ENCODE peak calls at places on chromosomes 1 and 21, in nine cellular contexts. C is brain microvascular endothelial cell; S is endothelial cell; M is D721Med; L is uterus; R is osteoblast; Z is nephron progenitor cell; G is sigmoid colon; T is activated CD8-positive, alpha-beta T cell treated with anti-CD3 and anti-CD28 coated beads for 36 hours. H is an unnamed sample.

GRCh38 chr1:168603501-168604107 is 27.2 kb downstream of the XCL1 start:
- DNase-seq in M (peak), R (peak), L (peak), T (peak), S (peak), G (peak), Z (peak), C (peak), H (peak)

GRCh38 chr1:181397841-181398240 is 85.5 kb upstream of the CACNA1E start:
- DNase-seq in C (no peak), R (no peak), L (no peak), M (no peak), G (no peak), Z (no peak), S (no peak), T (peak), H (no peak)

GRCh38 chr21:36990508-36991205 is 15.8 kb upstream of the RIPPLY3 start:
- DNase-seq in S (no peak), T (no peak), G (no peak), M (no peak), R (no peak), Z (no peak), C (no peak), L (no peak), H (no peak)

GRCh38 chr1:238029126-238029525 is 138.4 kb upstream of the ZP4 start:
- DNase-seq in Z (no peak), L (no peak), G (no peak), R (no peak), C (no peak), M (no peak), T (no peak), S (no peak), H (no peak)

GRCh38 chr1:7896994-7897393 is 43.6 kb downstream of the TNFRSF9 start:
- DNase-seq in Z (no peak), S (no peak), L (no peak), R (peak), T (no peak), C (no peak), G (no peak), M (no peak), H (no peak)

GRCh38 chr1:247415423-247416361 is at the start of gene NLRP3:
- DNase-seq in T (peak), L (no peak), M (no peak), Z (no peak), S (no peak), R (peak), G (peak), C (peak), H (no peak)

GRCh38 chr1:222950892-222951291 is 136.1 kb downstream of the DISP1 start:
- DNase-seq in C (no peak), T (no peak), Z (no peak), M (no peak), R (no peak), L (no peak), S (no peak), G (no peak), H (no peak)

GRCh38 chr1:31939484-31940329 is 1.5 kb upstream of the PTP4A2 start:
- DNase-seq in G (no peak), Z (peak), L (peak), M (no peak), S (peak), R (peak), T (peak), C (peak), H (no peak)

GRCh38 chr1:46131727-46132528 is 501 bp downstream of the PIK3R3 start:
- DNase-seq in R (no peak), Z (peak), M (no peak), S (no peak), C (peak), L (no peak), T (peak), G (peak), H (no peak)

GRCh38 chr1:30822966-30823581 is 65.5 kb upstream of the LAPTM5 start:
- DNase-seq in M (no peak), C (no peak), G (no peak), T (peak), Z (no peak), L (no peak), S (no peak), R (peak), H (no peak)

GRCh38 chr1:214568328-214568727 is 16.9 kb upstream of the PTPN14 start:
- DNase-seq in C (no peak), G (no peak), R (no peak), Z (no peak), M (no peak), T (no peak), L (no peak), S (no peak), H (no peak)

DNA sequence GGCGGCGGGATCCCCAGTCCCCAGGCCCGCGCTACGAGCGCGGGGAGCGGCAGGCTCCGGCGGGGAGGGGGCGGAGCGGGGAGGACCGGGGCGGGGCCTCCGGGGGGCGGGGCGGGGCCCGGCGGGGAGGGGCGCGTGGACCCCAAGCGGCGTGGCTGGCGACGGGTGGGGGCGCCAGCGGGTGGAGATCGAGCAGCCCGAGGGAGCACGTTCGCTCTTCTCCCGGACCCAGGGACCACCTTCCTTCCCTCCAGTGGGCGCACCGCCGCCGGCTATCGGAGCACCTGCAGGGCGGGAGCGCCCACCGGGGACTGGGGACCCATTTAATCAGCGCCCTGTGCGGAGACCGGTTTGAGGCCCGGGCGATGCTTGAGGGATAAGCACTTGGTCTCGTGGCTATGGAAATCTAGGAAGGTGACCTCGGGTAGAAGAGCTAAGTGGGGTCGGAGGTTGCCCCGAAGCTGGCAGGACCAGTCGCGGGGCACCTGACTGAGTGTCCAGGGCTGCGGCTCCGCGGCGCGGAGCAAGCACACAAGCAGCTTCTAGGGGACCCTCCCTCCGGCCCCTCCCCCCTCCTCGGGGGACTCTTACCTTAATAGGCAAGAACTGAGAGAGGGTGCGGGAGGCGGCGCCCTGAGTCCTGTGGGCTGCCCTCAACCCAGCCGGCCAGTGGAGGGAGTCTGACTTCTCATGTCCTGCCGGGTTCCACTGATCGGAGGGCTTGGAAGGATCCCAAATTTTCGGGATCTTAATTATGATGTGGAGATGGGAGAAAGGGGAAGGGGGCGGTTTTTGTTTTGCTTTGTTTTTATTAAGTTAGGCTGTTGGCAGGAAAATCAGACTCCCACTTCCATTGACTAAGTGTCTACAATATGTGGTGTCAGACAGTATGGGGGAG is at the start of gene TSPAN2:
- DNase-seq in G (peak), R (peak), T (peak), Z (peak), C (peak), L (peak), S (peak), M (peak), H (no peak)
- TF ChIP-seq CTCF in G (no peak), R (peak), T (no peak), Z (no peak), C (peak), L (peak), S (no peak), M (no peak), H (no peak)

DNA sequence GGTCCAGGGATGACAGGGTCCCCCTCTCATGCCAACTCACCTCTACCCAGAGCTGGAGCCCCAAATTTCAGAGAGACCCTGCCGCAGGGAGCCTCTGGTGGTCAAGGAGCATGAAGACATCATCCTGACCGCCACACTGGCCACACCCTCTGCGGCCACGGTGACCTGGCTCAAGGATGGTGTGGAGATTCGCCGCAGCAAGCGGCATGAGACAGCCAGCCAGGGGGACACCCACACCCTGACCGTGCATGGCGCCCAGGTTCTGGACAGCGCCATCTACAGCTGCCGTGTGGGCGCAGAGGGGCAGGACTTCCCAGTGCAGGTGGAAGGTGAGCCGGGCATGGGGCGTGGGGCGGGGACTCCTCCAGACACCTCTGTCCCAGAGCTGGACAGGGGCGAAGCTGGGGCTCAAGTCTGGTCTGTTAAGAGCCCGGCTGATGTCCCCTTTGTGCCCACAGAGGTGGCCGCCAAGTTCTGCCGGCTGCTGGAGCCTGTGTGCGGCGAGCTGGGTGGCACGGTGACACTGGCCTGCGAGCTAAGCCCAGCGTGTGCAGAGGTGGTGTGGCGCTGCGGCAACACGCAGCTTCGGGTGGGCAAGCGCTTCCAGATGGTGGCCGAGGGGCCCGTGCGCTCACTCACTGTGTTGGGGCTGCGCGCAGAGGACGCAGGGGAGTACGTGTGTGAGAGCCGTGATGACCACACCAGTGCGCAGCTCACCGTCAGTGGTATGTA is 66.0 kb downstream of the OBSCN start:
- DNase-seq in M (no peak), G (peak), C (no peak), S (no peak), R (no peak), L (no peak), Z (no peak), T (no peak), H (no peak)
- TF ChIP-seq CTCF in M (no peak), G (no peak), C (no peak), S (no peak), R (no peak), L (no peak), Z (no peak), T (no peak), H (no peak)

DNA sequence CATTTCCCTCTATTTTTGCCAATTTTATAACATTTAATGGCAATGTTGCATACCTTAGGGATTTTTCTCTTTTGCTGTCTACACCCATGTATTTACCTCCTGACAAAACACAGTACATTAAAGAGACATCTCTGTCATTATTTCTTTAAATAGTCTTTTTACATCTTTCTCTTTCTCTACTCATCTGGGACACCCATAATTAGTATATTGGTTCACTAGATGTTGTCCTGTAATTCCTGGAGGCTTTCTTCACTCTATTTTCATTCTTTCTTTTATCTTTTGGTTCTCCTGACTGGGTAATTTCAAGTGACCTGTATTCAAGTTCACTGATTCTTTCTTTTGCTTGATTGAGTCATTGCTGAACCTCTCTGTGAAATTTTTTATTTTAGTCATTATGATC is 74.3 kb downstream of the FCRL5 start:
- DNase-seq in M (no peak), S (no peak), L (no peak), C (no peak), G (no peak), Z (no peak), R (no peak), T (no peak), H (no peak)
- TF ChIP-seq CTCF in M (no peak), S (no peak), L (no peak), C (no peak), G (no peak), Z (no peak), R (no peak), T (no peak), H (no peak)

DNA sequence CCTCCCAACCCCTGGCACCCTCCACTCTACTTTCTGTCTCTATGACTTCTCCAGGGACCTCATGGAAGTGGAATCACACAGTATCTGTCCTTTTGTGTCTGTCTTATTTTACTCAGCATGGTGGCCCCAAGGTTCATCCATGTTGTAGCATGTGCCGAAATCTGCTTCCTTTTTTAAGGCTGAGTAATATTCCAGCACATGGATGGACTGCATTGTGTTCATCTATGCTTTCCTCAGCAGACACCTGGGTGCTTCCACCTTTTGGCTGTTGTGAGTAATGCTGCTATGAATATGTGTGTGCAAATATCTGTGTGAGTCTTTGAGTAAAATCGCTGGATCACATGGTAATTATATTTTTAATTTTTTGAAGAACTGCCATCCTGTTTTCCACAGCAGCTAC is 1.6 kb upstream of the PFKL start:
- DNase-seq in T (peak), G (no peak), Z (no peak), L (no peak), R (no peak), M (no peak), S (no peak), C (no peak), H (no peak)
- TF ChIP-seq CTCF in T (no peak), G (no peak), Z (no peak), L (no peak), R (no peak), M (no peak), S (no peak), C (peak), H (no peak)

GRCh38 chr1:217917277-217917887 is 286.2 kb downstream of the SPATA17 start:
- DNase-seq in L (no peak), R (no peak), M (no peak), S (no peak), T (no peak), G (no peak), C (no peak), Z (no peak), H (no peak)

GRCh38 chr1:217924924-217925323 is 293.8 kb downstream of the SPATA17 start:
- DNase-seq in T (no peak), M (no peak), Z (peak), C (no peak), G (no peak), L (no peak), S (peak), R (no peak), H (no peak)

GRCh38 chr1:217919683-217920502 is 288.7 kb downstream of the SPATA17 start:
- DNase-seq in C (no peak), G (no peak), M (no peak), R (peak), Z (no peak), T (no peak), L (no peak), S (no peak), H (peak)

GRCh38 chr1:217921126-217921900 is 290.2 kb downstream of the SPATA17 start:
- DNase-seq in T (no peak), M (no peak), C (no peak), R (peak), S (no peak), Z (no peak), L (no peak), G (no peak), H (no peak)
- TF ChIP-seq CTCF in T (no peak), M (no peak), C (no peak), R (no peak), S (no peak), Z (no peak), L (no peak), G (no peak), H (no peak)